ENCODE peak calls at places on chromosome 19, in four cellular contexts. V, Y, F and X are unnamed samples.

GRCh38 chr19:54436031-54436523 is 12.9 kb upstream of the LENG8 start:
- DNase-seq in V (no peak), F (no peak), Y (no peak), X (no peak)

GRCh38 chr19:47095707-47096704 is 17.6 kb downstream of the ZC3H4 start:
- DNase-seq in Y (no peak), V (peak), F (peak), X (no peak)

GRCh38 chr19:31413353-31413752 is 64.1 kb upstream of the TSHZ3 start:
- DNase-seq in Y (no peak), F (no peak), V (no peak), X (no peak)

GRCh38 chr19:15154002-15154612 is 46.7 kb downstream of the NOTCH3 start:
- DNase-seq in F (peak), Y (no peak), V (no peak), X (no peak)

GRCh38 chr19:30362156-30362754 is 9.9 kb upstream of the ZNF536 start:
- DNase-seq in F (no peak), Y (no peak), V (no peak), X (no peak)

GRCh38 chr19:35755550-35756371 is 1.1 kb downstream of the HSPB6 start:
- DNase-seq in V (peak), F (no peak), Y (no peak), X (no peak)

GRCh38 chr19:45215391-45216191 is 29.6 kb downstream of the EXOC3L2 start:
- DNase-seq in Y (no peak), V (no peak), F (no peak), X (no peak)

GRCh38 chr19:30570194-30570593 is 198.0 kb downstream of the ZNF536 start:
- DNase-seq in V (no peak), F (no peak), Y (no peak), X (no peak)

GRCh38 chr19:3670796-3671679 is 29.2 kb downstream of the PIP5K1C start:
- DNase-seq in Y (no peak), V (peak), F (no peak), X (no peak)

GRCh38 chr19:45293682-45294081 is 29.0 kb downstream of the CKM start:
- DNase-seq in V (no peak), Y (no peak), F (no peak), X (no peak)

GRCh38 chr19:10086904-10087256 is 763 bp downstream of the SHFL start:
- DNase-seq in F (no peak), V (no peak), Y (no peak), X (no peak)

GRCh38 chr19:47682939-47683338 is 30.3 kb upstream of the EHD2 start:
- DNase-seq in F (no peak), V (no peak), Y (no peak), X (no peak)

GRCh38 chr19:20238025-20238623 is 71.1 kb downstream of the ZNF486 start:
- DNase-seq in Y (peak), V (peak), F (no peak), X (peak)

GRCh38 chr19:8403098-8403819 is 9.8 kb upstream of the MARCHF2 start:
- DNase-seq in Y (no peak), F (no peak), V (no peak), X (no peak)

GRCh38 chr19:19386373-19386869 is 19.1 kb upstream of the GATAD2A start:
- DNase-seq in Y (no peak), F (no peak), V (no peak), X (no peak)

GRCh38 chr19:49779731-49780578 is 13.2 kb downstream of the AP2A1 start:
- DNase-seq in Y (no peak), V (no peak), F (no peak), X (no peak)

GRCh38 chr19:47741544-47742125 is 3.7 kb upstream of the NOP53 start:
- DNase-seq in Y (no peak), V (no peak), F (no peak), X (no peak)

GRCh38 chr19:30160426-30160825 is 211.8 kb upstream of the ZNF536 start:
- DNase-seq in Y (no peak), V (no peak), F (no peak), X (no peak)

GRCh38 chr19:575527-576506 is 3.4 kb downstream of the BSG start:
- DNase-seq in V (peak), F (no peak), Y (no peak), X (no peak)

GRCh38 chr19:2476451-2477140 is 669 bp downstream of the GADD45B start:
- DNase-seq in V (peak), F (no peak), Y (no peak), X (no peak)

GRCh38 chr19:55321466-55321865 is 3.7 kb downstream of the TMEM150B start:
- DNase-seq in Y (no peak), F (no peak), V (no peak), X (no peak)

GRCh38 chr19:35760711-35761349 is 2.9 kb downstream of the PROSER3 start:
- DNase-seq in V (no peak), Y (no peak), F (no peak), X (no peak)

GRCh38 chr19:36245210-36246005 is 30.5 kb downstream of the ZNF146 start:
- DNase-seq in V (no peak), F (no peak), Y (no peak), X (no peak)

GRCh38 chr19:44796701-44797115 is 12.2 kb upstream of the BCAM start:
- DNase-seq in V (peak), F (no peak), Y (no peak), X (no peak)

GRCh38 chr19:1445932-1446712 is 3.8 kb upstream of the APC2 start:
- DNase-seq in Y (no peak), F (no peak), V (no peak), X (no peak)

GRCh38 chr19:34306213-34306661 is 51.9 kb downstream of the GARRE1 start:
- DNase-seq in F (no peak), V (no peak), Y (no peak), X (no peak)

GRCh38 chr19:45733160-45733810 is at the start of gene MEIOSIN:
- DNase-seq in F (no peak), V (no peak), Y (no peak), X (no peak)

GRCh38 chr19:18460313-18460712 is 22.4 kb upstream of the ISYNA1 start:
- DNase-seq in Y (no peak), F (no peak), V (peak), X (no peak)

GRCh38 chr19:4744451-4745170 is 21.0 kb upstream of the DPP9 start:
- DNase-seq in Y (peak), F (no peak), V (no peak), X (peak)

GRCh38 chr19:45973564-45974338 is at the start of gene NOVA2:
- DNase-seq in V (peak), F (peak), Y (no peak), X (no peak)

DNA sequence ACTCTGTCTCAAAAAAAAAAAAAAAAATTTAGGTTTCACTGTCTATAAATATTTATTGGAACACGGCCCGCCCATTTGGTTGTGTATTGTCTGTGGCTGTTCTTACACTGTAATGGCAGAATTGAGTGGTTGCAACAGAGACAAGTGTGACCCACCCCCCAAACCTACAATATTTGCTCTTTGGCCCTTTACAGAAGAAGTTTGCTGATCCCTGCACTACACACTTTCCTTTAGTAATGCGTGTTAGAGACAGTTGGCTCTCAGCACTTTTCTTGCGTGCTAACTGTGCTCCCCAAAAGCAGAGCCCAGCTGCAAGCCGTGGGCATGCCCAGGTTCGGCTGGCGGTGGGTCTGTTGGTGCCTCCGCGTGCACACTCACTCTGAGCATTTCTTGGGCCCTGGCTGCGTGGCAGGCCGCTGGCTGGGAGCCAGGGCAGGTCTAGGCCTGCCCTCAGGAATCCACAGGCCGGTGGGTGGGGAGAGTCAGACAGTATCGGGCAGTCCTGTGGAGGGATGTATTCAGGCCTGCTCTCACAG is 72.6 kb downstream of the SIPA1L3 start:
- DNase-seq in V (no peak), Y (no peak), F (no peak), X (no peak)
- H3K4me3 ChIP-seq in V (no peak), Y (no peak), F (peak), X (no peak)

GRCh38 chr19:40594657-40595077 is 6.5 kb upstream of the LTBP4 start:
- DNase-seq in V (no peak), Y (no peak), F (no peak), X (no peak)
- TF ChIP-seq CTCF in V (no peak), Y (peak), F (no peak), X (no peak)

DNA sequence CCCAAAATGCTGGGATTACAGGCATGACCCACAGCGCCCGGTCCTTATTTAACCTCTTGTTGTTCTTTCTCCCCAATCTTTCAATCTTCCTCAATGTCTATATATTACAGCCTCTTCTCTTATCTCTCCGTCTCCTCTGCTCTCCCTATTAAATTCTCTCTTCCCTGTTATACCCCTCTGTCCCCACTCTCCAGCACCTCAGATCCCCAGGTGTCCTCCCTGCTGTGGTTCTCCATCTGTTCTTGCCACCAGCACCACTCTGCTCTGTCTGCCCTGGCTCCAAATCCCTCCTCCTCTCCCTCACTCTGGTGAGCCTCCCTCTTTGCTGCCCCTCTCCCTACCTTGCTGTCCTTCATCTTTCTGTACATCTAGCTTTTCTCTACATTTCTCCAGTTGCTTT is 1.1 kb downstream of the ZNF600 start:
- DNase-seq in Y (no peak), F (no peak), V (no peak), X (no peak)
- H3K4me3 ChIP-seq in Y (no peak), F (peak), V (peak), X (no peak)

DNA sequence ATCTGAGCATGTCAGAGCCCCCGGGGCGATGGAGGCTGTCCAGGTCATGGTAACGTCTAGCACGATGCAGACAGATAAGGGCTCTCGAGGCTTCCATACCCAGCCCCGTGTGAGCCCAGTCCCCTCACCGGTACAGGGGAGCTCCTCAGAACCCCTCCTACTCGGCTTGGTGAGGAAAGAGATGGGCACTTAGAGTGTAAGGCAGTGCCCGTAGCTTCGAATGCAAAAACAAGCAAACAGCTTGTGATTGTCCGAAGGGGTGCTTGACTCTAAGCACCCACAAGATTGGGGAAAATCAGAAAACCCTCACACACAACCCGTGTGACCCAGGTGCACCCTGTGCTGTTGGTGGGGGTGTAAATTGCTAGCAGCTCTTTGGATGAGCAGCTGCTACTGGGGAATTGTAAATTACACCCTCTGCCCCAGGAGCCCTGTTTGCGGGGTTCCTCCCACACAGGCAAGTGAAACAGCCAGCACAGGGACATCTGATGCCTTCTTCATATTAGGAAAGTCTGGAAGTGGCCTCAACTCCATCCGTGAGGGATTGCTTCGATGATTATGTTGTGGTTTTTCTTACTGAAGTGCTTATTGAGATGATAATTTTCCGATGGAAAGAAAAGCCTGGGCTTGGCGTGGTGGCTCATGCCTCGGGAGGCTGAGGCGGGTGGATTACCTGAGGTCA is 920 bp upstream of the PSPN start:
- DNase-seq in Y (no peak), F (no peak), V (no peak), X (no peak)
- TF ChIP-seq CTCF in Y (no peak), F (no peak), V (no peak), X (no peak)

DNA sequence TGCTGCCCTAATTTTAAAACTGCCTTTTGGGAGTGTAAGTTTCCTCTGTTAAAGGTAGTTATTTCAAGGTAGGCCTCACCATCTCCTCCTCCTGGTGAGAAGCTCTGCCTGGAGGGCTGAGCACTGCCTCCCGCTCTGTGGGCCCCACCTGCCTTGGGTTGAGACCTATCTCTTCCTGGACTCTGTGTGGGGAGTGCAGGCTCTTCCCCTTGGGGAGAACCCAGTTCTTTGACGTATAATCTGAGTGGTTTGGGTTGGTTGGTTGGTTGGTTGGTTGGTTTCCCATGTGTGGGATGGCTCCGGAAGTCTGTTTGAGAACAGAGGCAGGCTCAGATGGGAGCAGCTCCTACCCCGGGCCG is 39.1 kb downstream of the ACTN4 start:
- DNase-seq in Y (no peak), V (no peak), F (no peak), X (no peak)
- H3K4me3 ChIP-seq in Y (no peak), V (peak), F (peak), X (no peak)

GRCh38 chr19:13905634-13906524 is at the start of the genes BRME1 and CC2D1A:
- DNase-seq in Y (no peak), V (peak), F (peak), X (no peak)
- TF ChIP-seq CTCF in Y (no peak), V (no peak), F (no peak), X (no peak)

DNA sequence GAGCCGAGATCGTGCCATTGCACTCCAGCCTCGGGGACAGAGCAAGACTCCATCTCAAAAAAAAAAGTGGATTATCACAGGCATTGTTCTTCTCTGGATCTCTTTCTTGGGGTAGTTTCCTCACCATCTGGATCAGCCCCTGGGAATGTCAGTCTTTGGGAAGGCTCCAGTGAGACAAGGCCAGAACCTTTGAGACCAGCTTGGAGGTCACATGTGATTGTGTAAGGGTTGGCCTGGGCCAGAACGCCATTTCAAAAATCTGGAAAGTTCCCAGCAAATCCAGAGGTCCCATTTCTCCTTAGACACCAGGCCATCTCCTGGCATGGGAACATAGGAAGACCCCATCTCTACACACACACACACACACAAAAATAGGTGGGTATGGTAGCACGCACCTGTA is 14.2 kb upstream of the ANGPTL8 start:
- DNase-seq in V (no peak), Y (no peak), F (no peak), X (no peak)
- H3K4me3 ChIP-seq in V (no peak), Y (no peak), F (no peak), X (no peak)

GRCh38 chr19:23802290-23802689 is 43.6 kb upstream of the ZNF681 start:
- DNase-seq in Y (no peak), F (no peak), V (no peak), X (no peak)
- TF ChIP-seq CTCF in Y (no peak), F (no peak), V (no peak), X (no peak)